ENCODE peak calls at places on chromosomes 2 and 18, in five cellular contexts. One of them, this sample, is unnamed.

GRCh38 chr2:68995911-68996310 is 17.1 kb upstream of the ANTXR1 start:
- DNase-seq in AG04450: no peak
- DNase-seq in right atrium auricular region: no peak
- DNase-seq in fibroblast of lung: no peak
- DNase-seq in spleen: no peak
- DNase-seq in this sample: no peak

GRCh38 chr2:98205901-98206300 is 118.9 kb downstream of the VWA3B start:
- DNase-seq in AG04450: no peak
- DNase-seq in right atrium auricular region: no peak
- DNase-seq in fibroblast of lung: no peak
- DNase-seq in spleen: no peak
- DNase-seq in this sample: no peak

GRCh38 chr18:58288922-58289797 is 245.1 kb downstream of the NEDD4L start:
- DNase-seq in AG04450: no peak
- DNase-seq in right atrium auricular region: no peak
- DNase-seq in fibroblast of lung: peak; percentile 80
- DNase-seq in spleen: no peak
- DNase-seq in this sample: no peak

GRCh38 chr2:236568068-236568921 is 1.3 kb upstream of the ACKR3 start:
- DNase-seq in AG04450: no peak
- DNase-seq in right atrium auricular region: no peak
- DNase-seq in fibroblast of lung: no peak
- DNase-seq in spleen: peak; percentile 90
- DNase-seq in this sample: peak; percentile 83

GRCh38 chr2:174830561-174830960 is 66.3 kb upstream of the CHRNA1 start:
- DNase-seq in AG04450: no peak
- DNase-seq in right atrium auricular region: no peak
- DNase-seq in fibroblast of lung: no peak
- DNase-seq in spleen: no peak
- DNase-seq in this sample: no peak

GRCh38 chr2:240896871-240897692 is 1.1 kb upstream of the MAB21L4 start:
- DNase-seq in AG04450: no peak
- DNase-seq in right atrium auricular region: no peak
- DNase-seq in fibroblast of lung: no peak
- DNase-seq in spleen: no peak
- DNase-seq in this sample: no peak

GRCh38 chr2:180728928-180729559 is 251.4 kb upstream of the UBE2E3 start:
- DNase-seq in AG04450: peak; percentile 59
- DNase-seq in right atrium auricular region: no peak
- DNase-seq in fibroblast of lung: peak; percentile 93
- DNase-seq in spleen: no peak
- DNase-seq in this sample: no peak

GRCh38 chr18:62425465-62426190 is 97.2 kb upstream of the ZCCHC2 start:
- DNase-seq in AG04450: peak; percentile 92
- DNase-seq in right atrium auricular region: peak; percentile 94
- DNase-seq in fibroblast of lung: peak; percentile 94
- DNase-seq in spleen: no peak
- DNase-seq in this sample: peak; percentile 87

GRCh38 chr18:79366177-79367094 is 29.3 kb upstream of the NFATC1 start:
- DNase-seq in AG04450: peak; percentile 92
- DNase-seq in right atrium auricular region: no peak
- DNase-seq in fibroblast of lung: peak; percentile 96
- DNase-seq in spleen: no peak
- DNase-seq in this sample: no peak

GRCh38 chr2:23376075-23376474 is 8.9 kb upstream of the KLHL29 start:
- DNase-seq in AG04450: no peak
- DNase-seq in right atrium auricular region: no peak
- DNase-seq in fibroblast of lung: no peak
- DNase-seq in spleen: no peak
- DNase-seq in this sample: no peak

GRCh38 chr2:212745359-212745758 is 206.8 kb upstream of the ERBB4 start:
- DNase-seq in AG04450: no peak
- DNase-seq in right atrium auricular region: no peak
- DNase-seq in fibroblast of lung: no peak
- DNase-seq in spleen: no peak
- DNase-seq in this sample: no peak

GRCh38 chr18:55998071-55998522 is 410.1 kb upstream of the TCF4 start:
- DNase-seq in AG04450: no peak
- DNase-seq in right atrium auricular region: no peak
- DNase-seq in fibroblast of lung: peak; percentile 69
- DNase-seq in spleen: no peak
- DNase-seq in this sample: no peak

GRCh38 chr2:33321236-33321731 is 155.2 kb upstream of the RASGRP3 start:
- DNase-seq in AG04450: peak; percentile 20
- DNase-seq in right atrium auricular region: no peak
- DNase-seq in fibroblast of lung: peak; percentile 83
- DNase-seq in spleen: no peak
- DNase-seq in this sample: no peak
- H3K27ac ChIP-seq in AG04450: no peak overlapping the region
- H3K27ac ChIP-seq in right atrium auricular region: peak overlapping the region; percentile 18
- H3K27ac ChIP-seq in fibroblast of lung: peak overlapping the region; percentile 37
- H3K27ac ChIP-seq in spleen: no peak overlapping the region
- H3K27ac ChIP-seq in this sample: peak overlapping the region; percentile 68

GRCh38 chr2:7437716-7438648 is 520.8 kb downstream of the RNF144A start:
- DNase-seq in AG04450: no peak
- DNase-seq in right atrium auricular region: no peak
- DNase-seq in fibroblast of lung: no peak
- DNase-seq in spleen: no peak
- DNase-seq in this sample: no peak
- H3K4me3 ChIP-seq in AG04450: no peak overlapping the region
- H3K4me3 ChIP-seq in right atrium auricular region: no peak overlapping the region
- H3K4me3 ChIP-seq in fibroblast of lung: no peak overlapping the region
- H3K4me3 ChIP-seq in spleen: no peak overlapping the region
- H3K4me3 ChIP-seq in this sample: no peak overlapping the region

GRCh38 chr18:297936-298335 is 30.1 kb upstream of the THOC1 start:
- DNase-seq in AG04450: no peak
- DNase-seq in right atrium auricular region: no peak
- DNase-seq in fibroblast of lung: peak; percentile 39
- DNase-seq in spleen: no peak
- DNase-seq in this sample: no peak

GRCh38 chr18:293557-293956 is 25.7 kb upstream of the THOC1 start:
- DNase-seq in AG04450: no peak
- DNase-seq in right atrium auricular region: no peak
- DNase-seq in fibroblast of lung: peak; percentile 17
- DNase-seq in spleen: no peak
- DNase-seq in this sample: no peak

GRCh38 chr18:286515-287310 is 18.9 kb upstream of the THOC1 start:
- DNase-seq in AG04450: no peak
- DNase-seq in right atrium auricular region: no peak
- DNase-seq in fibroblast of lung: peak; percentile 26
- DNase-seq in spleen: no peak
- DNase-seq in this sample: no peak

GRCh38 chr18:295756-296155 is 27.9 kb upstream of the THOC1 start:
- DNase-seq in AG04450: no peak
- DNase-seq in right atrium auricular region: no peak
- DNase-seq in fibroblast of lung: peak; percentile 17
- DNase-seq in spleen: no peak
- DNase-seq in this sample: no peak

DNA sequence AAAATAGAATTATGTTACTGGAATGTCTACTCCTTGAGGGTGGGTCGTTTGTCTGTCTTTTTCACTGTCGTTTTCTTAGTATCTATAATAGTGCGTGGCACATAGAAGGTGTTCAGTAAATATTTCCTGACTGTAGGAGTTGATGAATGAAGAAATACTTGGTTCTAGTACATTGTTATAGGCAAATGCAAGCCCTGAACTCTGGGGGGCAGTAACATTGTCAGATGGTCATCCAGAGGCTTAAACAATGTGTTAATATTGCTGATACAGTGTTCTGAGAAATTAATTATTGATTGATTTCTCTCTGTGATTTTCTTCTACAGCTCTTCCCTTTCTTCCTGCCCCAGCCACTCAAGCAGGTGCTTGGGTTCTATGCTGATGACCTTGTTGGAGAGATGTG is 24.4 kb upstream of the THOC1 start:
- DNase-seq in AG04450: no peak
- DNase-seq in right atrium auricular region: no peak
- DNase-seq in fibroblast of lung: no peak
- DNase-seq in spleen: no peak
- DNase-seq in this sample: no peak
- TF ChIP-seq CTCF in AG04450: peak; percentile 37
- TF ChIP-seq CTCF in right atrium auricular region: no peak
- TF ChIP-seq CTCF in fibroblast of lung: peak; percentile 18
- TF ChIP-seq CTCF in spleen: no peak
- TF ChIP-seq CTCF in this sample: no peak

DNA sequence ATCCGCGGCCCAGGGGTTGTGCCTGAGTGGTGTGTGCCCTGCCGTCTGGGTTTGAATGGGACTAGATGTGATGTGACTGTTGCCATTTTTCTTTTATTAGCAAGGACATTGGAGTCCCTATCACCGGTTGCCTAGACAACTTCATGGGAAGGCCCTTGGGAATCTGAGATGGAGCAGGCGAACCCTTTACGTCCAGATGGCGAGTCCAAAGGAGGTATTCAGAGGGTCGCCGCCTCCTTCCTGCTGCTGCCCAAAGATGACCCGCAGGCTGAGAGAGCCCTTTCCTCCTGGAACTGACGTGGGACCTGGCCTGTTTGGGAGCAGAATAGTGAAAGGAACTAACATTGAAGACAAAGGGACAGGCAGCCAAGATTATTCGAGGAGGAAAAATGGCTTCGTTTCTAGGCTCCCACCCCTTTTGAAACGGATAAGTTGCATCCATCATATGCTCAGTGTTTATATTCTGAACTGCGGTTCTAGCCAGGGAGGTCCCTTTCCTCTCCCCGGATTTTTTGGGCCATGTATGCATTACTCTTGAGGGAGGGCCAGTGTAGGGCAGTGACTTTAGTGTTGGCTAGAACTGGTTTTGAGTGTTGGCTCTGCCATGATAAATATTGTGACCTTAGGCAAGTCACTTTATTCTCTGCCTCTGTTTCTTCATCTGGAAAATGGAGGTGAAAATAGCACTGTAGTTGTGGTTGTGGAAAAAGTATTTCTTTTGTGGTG is 690 bp downstream of the CENPO start:
- DNase-seq in AG04450: no peak
- DNase-seq in right atrium auricular region: no peak
- DNase-seq in fibroblast of lung: peak; percentile 59
- DNase-seq in spleen: no peak
- DNase-seq in this sample: no peak
- H3K27ac ChIP-seq in AG04450: peak overlapping the region; percentile 94
- H3K27ac ChIP-seq in right atrium auricular region: peak overlapping the region; percentile 99
- H3K27ac ChIP-seq in fibroblast of lung: peak overlapping the region; percentile 100
- H3K27ac ChIP-seq in spleen: peak overlapping the region; percentile 99
- H3K27ac ChIP-seq in this sample: peak overlapping the region; percentile 98

GRCh38 chr18:75472906-75473305 is 45.4 kb upstream of the SMIM21 start:
- DNase-seq in AG04450: no peak
- DNase-seq in right atrium auricular region: no peak
- DNase-seq in fibroblast of lung: no peak
- DNase-seq in spleen: no peak
- DNase-seq in this sample: no peak
- H3K4me3 ChIP-seq in AG04450: no peak overlapping the region
- H3K4me3 ChIP-seq in right atrium auricular region: no peak overlapping the region
- H3K4me3 ChIP-seq in fibroblast of lung: no peak overlapping the region
- H3K4me3 ChIP-seq in spleen: no peak overlapping the region
- H3K4me3 ChIP-seq in this sample: no peak overlapping the region

GRCh38 chr2:235493402-235493774 is 455 bp upstream of the AGAP1 start:
- DNase-seq in AG04450: no peak
- DNase-seq in right atrium auricular region: peak; percentile 72
- DNase-seq in fibroblast of lung: peak; percentile 47
- DNase-seq in spleen: no peak
- DNase-seq in this sample: peak; percentile 83
- TF ChIP-seq CTCF in AG04450: no peak
- TF ChIP-seq CTCF in right atrium auricular region: no peak
- TF ChIP-seq CTCF in fibroblast of lung: no peak
- TF ChIP-seq CTCF in spleen: no peak
- TF ChIP-seq CTCF in this sample: no peak

DNA sequence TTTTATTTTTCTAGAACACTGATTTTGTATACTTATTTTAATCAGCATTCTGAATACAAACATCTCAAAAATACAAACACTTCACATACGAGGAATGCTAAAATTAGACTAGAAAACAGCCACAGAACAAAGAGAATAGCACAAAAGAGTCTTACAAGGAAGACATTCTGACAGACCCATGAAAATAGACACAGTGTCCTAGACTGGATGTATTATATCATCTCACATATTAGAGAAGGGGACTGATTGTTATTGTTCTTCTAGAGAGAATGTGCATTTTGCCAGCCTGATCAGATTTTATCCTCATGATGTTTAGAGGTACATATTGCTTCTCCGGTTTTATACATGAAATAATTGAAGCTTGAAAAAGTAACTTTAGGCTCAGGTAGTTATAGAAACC is 357.9 kb downstream of the DPP10 start:
- DNase-seq in AG04450: no peak
- DNase-seq in right atrium auricular region: no peak
- DNase-seq in fibroblast of lung: no peak
- DNase-seq in spleen: no peak
- DNase-seq in this sample: no peak
- H3K27ac ChIP-seq in AG04450: no peak overlapping the region
- H3K27ac ChIP-seq in right atrium auricular region: no peak overlapping the region
- H3K27ac ChIP-seq in fibroblast of lung: no peak overlapping the region
- H3K27ac ChIP-seq in spleen: no peak overlapping the region
- H3K27ac ChIP-seq in this sample: no peak overlapping the region

DNA sequence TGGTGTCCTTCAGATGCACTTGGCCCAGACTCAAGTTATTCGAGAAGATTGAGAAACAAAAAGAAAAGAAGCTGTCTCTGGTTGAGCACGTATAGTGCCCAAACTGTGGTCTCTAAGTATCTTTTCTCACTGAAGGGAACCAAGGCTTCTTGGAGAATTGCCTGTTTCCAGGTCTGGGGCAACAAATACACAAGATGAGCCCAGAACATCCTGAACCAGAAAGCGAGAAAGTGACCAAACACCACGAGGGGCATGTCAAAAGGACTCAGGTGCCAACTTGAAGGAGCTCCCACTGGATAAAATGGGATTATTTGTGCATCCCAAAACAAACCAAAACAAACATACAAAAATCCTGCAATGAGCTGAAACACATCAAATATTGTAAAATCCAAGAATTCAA is 13.6 kb upstream of the ATOH8 start:
- DNase-seq in AG04450: no peak
- DNase-seq in right atrium auricular region: no peak
- DNase-seq in fibroblast of lung: no peak
- DNase-seq in spleen: no peak
- DNase-seq in this sample: no peak
- H3K4me3 ChIP-seq in AG04450: no peak overlapping the region
- H3K4me3 ChIP-seq in right atrium auricular region: no peak overlapping the region
- H3K4me3 ChIP-seq in fibroblast of lung: no peak overlapping the region
- H3K4me3 ChIP-seq in spleen: no peak overlapping the region
- H3K4me3 ChIP-seq in this sample: no peak overlapping the region